ENCODE peak calls at places on chromosomes 4 and X, in nine cellular contexts. One of them, this sample, is unnamed.

GRCh38 chr4:151202851-151203455 is 74.0 kb upstream of the PRSS48 start:
- DNase-seq in GM20000: no peak
- DNase-seq in HEK293T: no peak
- DNase-seq in GM12864: no peak
- DNase-seq in T1000: no peak
- DNase-seq in T-cell: no peak
- DNase-seq in AG04450: no peak
- DNase-seq in SJSA1: no peak
- DNase-seq in stimulated activated CD8-positive, alpha-beta memory T cell treated with anti-CD3 and anti-CD28 coated beads, Interleukin-15, amount 100 ng/mL, for 48 hours: no peak
- DNase-seq in this sample: no peak

GRCh38 chrX:153643431-153644351 is 3.3 kb upstream of the DUSP9 start:
- DNase-seq in T1000: no peak
- DNase-seq in AG04450: no peak
- DNase-seq in GM20000: peak; percentile 68
- DNase-seq in SJSA1: peak; percentile 19
- DNase-seq in stimulated activated CD8-positive, alpha-beta memory T cell treated with anti-CD3 and anti-CD28 coated beads, Interleukin-15, amount 100 ng/mL, for 48 hours: no peak
- DNase-seq in T-cell: no peak
- DNase-seq in HEK293T: peak; percentile 65
- DNase-seq in GM12864: no peak
- DNase-seq in this sample: no peak

GRCh38 chrX:73127700-73128241 is 48.5 kb upstream of the PABPC1L2A start:
- DNase-seq in AG04450: no peak
- DNase-seq in GM20000: no peak
- DNase-seq in SJSA1: no peak
- DNase-seq in GM12864: no peak
- DNase-seq in HEK293T: peak; percentile 19
- DNase-seq in stimulated activated CD8-positive, alpha-beta memory T cell treated with anti-CD3 and anti-CD28 coated beads, Interleukin-15, amount 100 ng/mL, for 48 hours: no peak
- DNase-seq in T-cell: peak; percentile 7
- DNase-seq in T1000: no peak
- DNase-seq in this sample: no peak

GRCh38 chrX:45164021-45164621 is 36.6 kb downstream of the DIPK2B start:
- DNase-seq in GM20000: no peak
- DNase-seq in HEK293T: no peak
- DNase-seq in SJSA1: no peak
- DNase-seq in stimulated activated CD8-positive, alpha-beta memory T cell treated with anti-CD3 and anti-CD28 coated beads, Interleukin-15, amount 100 ng/mL, for 48 hours: no peak
- DNase-seq in T-cell: no peak
- DNase-seq in T1000: no peak
- DNase-seq in AG04450: no peak
- DNase-seq in GM12864: no peak
- DNase-seq in this sample: no peak

GRCh38 chr4:42152507-42153504 is at the start of gene BEND4:
- DNase-seq in T-cell: no peak
- DNase-seq in GM12864: no peak
- DNase-seq in HEK293T: no peak
- DNase-seq in GM20000: peak; percentile 74
- DNase-seq in stimulated activated CD8-positive, alpha-beta memory T cell treated with anti-CD3 and anti-CD28 coated beads, Interleukin-15, amount 100 ng/mL, for 48 hours: no peak
- DNase-seq in SJSA1: no peak
- DNase-seq in AG04450: no peak
- DNase-seq in T1000: no peak
- DNase-seq in this sample: peak; percentile 66

GRCh38 chr4:91058345-91058744 is 931.2 kb downstream of the CCSER1 start:
- DNase-seq in HEK293T: no peak
- DNase-seq in T-cell: no peak
- DNase-seq in stimulated activated CD8-positive, alpha-beta memory T cell treated with anti-CD3 and anti-CD28 coated beads, Interleukin-15, amount 100 ng/mL, for 48 hours: no peak
- DNase-seq in T1000: no peak
- DNase-seq in SJSA1: no peak
- DNase-seq in GM12864: no peak
- DNase-seq in AG04450: no peak
- DNase-seq in GM20000: no peak
- DNase-seq in this sample: no peak

GRCh38 chrX:1205681-1206611 is 6.5 kb downstream of the CRLF2 start:
- DNase-seq in T1000: no peak
- DNase-seq in HEK293T: peak; percentile 54
- DNase-seq in GM12864: no peak
- DNase-seq in stimulated activated CD8-positive, alpha-beta memory T cell treated with anti-CD3 and anti-CD28 coated beads, Interleukin-15, amount 100 ng/mL, for 48 hours: no peak
- DNase-seq in AG04450: no peak
- DNase-seq in GM20000: peak; percentile 30
- DNase-seq in SJSA1: peak; percentile 17
- DNase-seq in T-cell: peak; percentile 13
- DNase-seq in this sample: no peak

GRCh38 chr4:24615977-24616376 is 31.6 kb upstream of the DHX15 start:
- DNase-seq in GM12864: no peak
- DNase-seq in T-cell: no peak
- DNase-seq in T1000: no peak
- DNase-seq in stimulated activated CD8-positive, alpha-beta memory T cell treated with anti-CD3 and anti-CD28 coated beads, Interleukin-15, amount 100 ng/mL, for 48 hours: no peak
- DNase-seq in SJSA1: no peak
- DNase-seq in HEK293T: no peak
- DNase-seq in AG04450: no peak
- DNase-seq in GM20000: no peak
- DNase-seq in this sample: no peak

GRCh38 chr4:113223001-113223400 is 173.5 kb downstream of the ANK2 start:
- DNase-seq in SJSA1: no peak
- DNase-seq in GM20000: no peak
- DNase-seq in AG04450: no peak
- DNase-seq in HEK293T: no peak
- DNase-seq in T1000: no peak
- DNase-seq in stimulated activated CD8-positive, alpha-beta memory T cell treated with anti-CD3 and anti-CD28 coated beads, Interleukin-15, amount 100 ng/mL, for 48 hours: no peak
- DNase-seq in GM12864: no peak
- DNase-seq in T-cell: no peak
- DNase-seq in this sample: no peak

GRCh38 chrX:22148565-22148964 is 116.4 kb downstream of the PHEX start:
- DNase-seq in GM20000: no peak
- DNase-seq in stimulated activated CD8-positive, alpha-beta memory T cell treated with anti-CD3 and anti-CD28 coated beads, Interleukin-15, amount 100 ng/mL, for 48 hours: no peak
- DNase-seq in SJSA1: no peak
- DNase-seq in T1000: no peak
- DNase-seq in AG04450: no peak
- DNase-seq in T-cell: no peak
- DNase-seq in GM12864: no peak
- DNase-seq in HEK293T: no peak
- DNase-seq in this sample: no peak

GRCh38 chrX:153722704-153723350 is 1.4 kb downstream of the BCAP31 start:
- DNase-seq in T-cell: no peak
- DNase-seq in AG04450: no peak
- DNase-seq in stimulated activated CD8-positive, alpha-beta memory T cell treated with anti-CD3 and anti-CD28 coated beads, Interleukin-15, amount 100 ng/mL, for 48 hours: no peak
- DNase-seq in T1000: no peak
- DNase-seq in GM12864: no peak
- DNase-seq in SJSA1: no peak
- DNase-seq in GM20000: no peak
- DNase-seq in HEK293T: no peak
- DNase-seq in this sample: no peak

GRCh38 chr4:174522183-174523002 is at the start of gene HPGD:
- DNase-seq in GM20000: peak; percentile 45
- DNase-seq in T-cell: peak; percentile 70
- DNase-seq in stimulated activated CD8-positive, alpha-beta memory T cell treated with anti-CD3 and anti-CD28 coated beads, Interleukin-15, amount 100 ng/mL, for 48 hours: peak; percentile 54
- DNase-seq in AG04450: no peak
- DNase-seq in SJSA1: peak; percentile 50
- DNase-seq in T1000: no peak
- DNase-seq in HEK293T: peak; percentile 49
- DNase-seq in GM12864: no peak
- DNase-seq in this sample: peak; percentile 20

GRCh38 chr4:156815717-156816319 is 155.8 kb downstream of the PDGFC start:
- DNase-seq in stimulated activated CD8-positive, alpha-beta memory T cell treated with anti-CD3 and anti-CD28 coated beads, Interleukin-15, amount 100 ng/mL, for 48 hours: no peak
- DNase-seq in GM12864: no peak
- DNase-seq in T1000: no peak
- DNase-seq in AG04450: no peak
- DNase-seq in SJSA1: no peak
- DNase-seq in GM20000: no peak
- DNase-seq in HEK293T: peak; percentile 50
- DNase-seq in T-cell: no peak
- DNase-seq in this sample: no peak

GRCh38 chr4:139720806-139721205 is 55.2 kb downstream of the MGST2 start:
- DNase-seq in SJSA1: no peak
- DNase-seq in stimulated activated CD8-positive, alpha-beta memory T cell treated with anti-CD3 and anti-CD28 coated beads, Interleukin-15, amount 100 ng/mL, for 48 hours: no peak
- DNase-seq in AG04450: no peak
- DNase-seq in T1000: no peak
- DNase-seq in HEK293T: no peak
- DNase-seq in GM20000: no peak
- DNase-seq in GM12864: no peak
- DNase-seq in T-cell: no peak
- DNase-seq in this sample: no peak

GRCh38 chrX:103520391-103520790 is 1.1 kb upstream of the RAB40A start:
- DNase-seq in SJSA1: peak; percentile 2
- DNase-seq in GM12864: no peak
- DNase-seq in HEK293T: no peak
- DNase-seq in stimulated activated CD8-positive, alpha-beta memory T cell treated with anti-CD3 and anti-CD28 coated beads, Interleukin-15, amount 100 ng/mL, for 48 hours: no peak
- DNase-seq in T-cell: no peak
- DNase-seq in T1000: no peak
- DNase-seq in GM20000: no peak
- DNase-seq in AG04450: peak; percentile 10
- DNase-seq in this sample: no peak

GRCh38 chr4:45036677-45037076 is 310.3 kb upstream of the GNPDA2 start:
- DNase-seq in stimulated activated CD8-positive, alpha-beta memory T cell treated with anti-CD3 and anti-CD28 coated beads, Interleukin-15, amount 100 ng/mL, for 48 hours: no peak
- DNase-seq in HEK293T: no peak
- DNase-seq in SJSA1: no peak
- DNase-seq in T-cell: no peak
- DNase-seq in AG04450: no peak
- DNase-seq in GM12864: no peak
- DNase-seq in T1000: no peak
- DNase-seq in GM20000: no peak
- DNase-seq in this sample: no peak

GRCh38 chr4:154208424-154208823 is 283.2 kb downstream of the DCHS2 start:
- DNase-seq in AG04450: no peak
- DNase-seq in T1000: no peak
- DNase-seq in stimulated activated CD8-positive, alpha-beta memory T cell treated with anti-CD3 and anti-CD28 coated beads, Interleukin-15, amount 100 ng/mL, for 48 hours: no peak
- DNase-seq in GM12864: no peak
- DNase-seq in GM20000: no peak
- DNase-seq in T-cell: no peak
- DNase-seq in SJSA1: no peak
- DNase-seq in HEK293T: no peak
- DNase-seq in this sample: no peak

GRCh38 chr4:5471691-5472090 is 236.7 kb downstream of the EVC2 start:
- DNase-seq in SJSA1: no peak
- DNase-seq in stimulated activated CD8-positive, alpha-beta memory T cell treated with anti-CD3 and anti-CD28 coated beads, Interleukin-15, amount 100 ng/mL, for 48 hours: no peak
- DNase-seq in GM20000: no peak
- DNase-seq in GM12864: no peak
- DNase-seq in AG04450: no peak
- DNase-seq in T1000: no peak
- DNase-seq in T-cell: no peak
- DNase-seq in HEK293T: no peak
- DNase-seq in this sample: no peak

GRCh38 chr4:122921971-122922876 is at the start of gene NUDT6:
- DNase-seq in T-cell: peak; percentile 6
- DNase-seq in T1000: no peak
- DNase-seq in GM20000: peak; percentile 59
- DNase-seq in HEK293T: peak; percentile 66
- DNase-seq in stimulated activated CD8-positive, alpha-beta memory T cell treated with anti-CD3 and anti-CD28 coated beads, Interleukin-15, amount 100 ng/mL, for 48 hours: peak; percentile 18
- DNase-seq in SJSA1: peak; percentile 82
- DNase-seq in GM12864: peak; percentile 24
- DNase-seq in AG04450: peak; percentile 6
- DNase-seq in this sample: peak; percentile 65

GRCh38 chrX:68693481-68694410 is 46.3 kb downstream of the STARD8 start:
- DNase-seq in GM12864: no peak
- DNase-seq in GM20000: peak; percentile 43
- DNase-seq in SJSA1: peak; percentile 61
- DNase-seq in AG04450: no peak
- DNase-seq in HEK293T: peak; percentile 76
- DNase-seq in T-cell: no peak
- DNase-seq in stimulated activated CD8-positive, alpha-beta memory T cell treated with anti-CD3 and anti-CD28 coated beads, Interleukin-15, amount 100 ng/mL, for 48 hours: no peak
- DNase-seq in T1000: peak; percentile 44
- DNase-seq in this sample: peak; percentile 34

GRCh38 chr4:67929447-67929846 is 33.8 kb downstream of the TMPRSS11A start:
- DNase-seq in T-cell: no peak
- DNase-seq in T1000: no peak
- DNase-seq in GM20000: no peak
- DNase-seq in stimulated activated CD8-positive, alpha-beta memory T cell treated with anti-CD3 and anti-CD28 coated beads, Interleukin-15, amount 100 ng/mL, for 48 hours: no peak
- DNase-seq in GM12864: no peak
- DNase-seq in HEK293T: no peak
- DNase-seq in AG04450: no peak
- DNase-seq in SJSA1: no peak
- DNase-seq in this sample: no peak

GRCh38 chr4:22071749-22072148 is 123.2 kb upstream of the KCNIP4 start:
- DNase-seq in AG04450: no peak
- DNase-seq in T-cell: no peak
- DNase-seq in T1000: no peak
- DNase-seq in GM12864: no peak
- DNase-seq in SJSA1: no peak
- DNase-seq in HEK293T: no peak
- DNase-seq in stimulated activated CD8-positive, alpha-beta memory T cell treated with anti-CD3 and anti-CD28 coated beads, Interleukin-15, amount 100 ng/mL, for 48 hours: no peak
- DNase-seq in GM20000: peak; percentile 11
- DNase-seq in this sample: no peak

GRCh38 chrX:154734101-154734781 is 16.6 kb downstream of the GAB3 start:
- DNase-seq in GM20000: peak; percentile 18
- DNase-seq in T1000: no peak
- DNase-seq in HEK293T: no peak
- DNase-seq in stimulated activated CD8-positive, alpha-beta memory T cell treated with anti-CD3 and anti-CD28 coated beads, Interleukin-15, amount 100 ng/mL, for 48 hours: no peak
- DNase-seq in AG04450: no peak
- DNase-seq in GM12864: no peak
- DNase-seq in SJSA1: peak; percentile 57
- DNase-seq in T-cell: no peak
- DNase-seq in this sample: no peak

GRCh38 chr4:1243451-1244080 is 5.4 kb downstream of the CTBP1 start:
- DNase-seq in AG04450: no peak
- DNase-seq in HEK293T: no peak
- DNase-seq in stimulated activated CD8-positive, alpha-beta memory T cell treated with anti-CD3 and anti-CD28 coated beads, Interleukin-15, amount 100 ng/mL, for 48 hours: no peak
- DNase-seq in GM12864: no peak
- DNase-seq in T1000: no peak
- DNase-seq in GM20000: peak; percentile 58
- DNase-seq in SJSA1: no peak
- DNase-seq in T-cell: no peak
- DNase-seq in this sample: no peak

GRCh38 chr4:114302472-114302871 is 296.1 kb upstream of the UGT8 start:
- DNase-seq in GM12864: no peak
- DNase-seq in AG04450: no peak
- DNase-seq in T1000: no peak
- DNase-seq in HEK293T: no peak
- DNase-seq in T-cell: no peak
- DNase-seq in stimulated activated CD8-positive, alpha-beta memory T cell treated with anti-CD3 and anti-CD28 coated beads, Interleukin-15, amount 100 ng/mL, for 48 hours: no peak
- DNase-seq in GM20000: no peak
- DNase-seq in SJSA1: peak; percentile 49
- DNase-seq in this sample: no peak